ENCODE peak calls at places on chromosomes 3 and 15, in four cellular contexts. One of them, this sample, is unnamed.
A peak's percentile ranks its signal among the peaks of the same experiment; 100 is the strongest.

GRCh38 chr3:158792709-158793108 is 9.1 kb upstream of the MFSD1 start:
- DNase-seq in HCT116: no peak
- DNase-seq in K562: no peak
- DNase-seq in Panc1: no peak
- DNase-seq in this sample: no peak

GRCh38 chr15:39429898-39430357 is 151.0 kb upstream of the THBS1 start:
- DNase-seq in HCT116: no peak
- DNase-seq in K562: no peak
- DNase-seq in Panc1: no peak
- DNase-seq in this sample: peak; percentile 20

GRCh38 chr3:60017631-60018030 is 967.8 kb upstream of the CFAP20DC start:
- DNase-seq in HCT116: no peak
- DNase-seq in K562: no peak
- DNase-seq in Panc1: no peak
- DNase-seq in this sample: no peak

GRCh38 chr3:122389197-122389596 is 5.2 kb downstream of the FAM162A start:
- DNase-seq in HCT116: no peak
- DNase-seq in K562: no peak
- DNase-seq in Panc1: no peak
- DNase-seq in this sample: no peak

GRCh38 chr3:46664188-46664970 is 29.1 kb downstream of the ALS2CL start:
- DNase-seq in HCT116: no peak
- DNase-seq in K562: no peak
- DNase-seq in Panc1: no peak
- DNase-seq in this sample: no peak

GRCh38 chr15:90581771-90582471 is 52.2 kb downstream of the CRTC3 start:
- DNase-seq in HCT116: no peak
- DNase-seq in K562: no peak
- DNase-seq in Panc1: no peak
- DNase-seq in this sample: no peak

GRCh38 chr3:8560608-8561007 is 59.0 kb downstream of the LMCD1 start:
- DNase-seq in HCT116: no peak
- DNase-seq in K562: peak; percentile 38
- DNase-seq in Panc1: no peak
- DNase-seq in this sample: no peak

GRCh38 chr3:30984855-30985793 is 90.7 kb upstream of the GADL1 start:
- DNase-seq in HCT116: no peak
- DNase-seq in K562: no peak
- DNase-seq in Panc1: no peak
- DNase-seq in this sample: no peak

GRCh38 chr3:150268426-150269321 is 139.4 kb upstream of the TSC22D2 start:
- DNase-seq in HCT116: no peak
- DNase-seq in K562: peak; percentile 27
- DNase-seq in Panc1: peak; percentile 81
- DNase-seq in this sample: peak; percentile 55

GRCh38 chr15:85412956-85413854 is 32.8 kb downstream of the AKAP13 start:
- DNase-seq in HCT116: peak; percentile 88
- DNase-seq in K562: no peak
- DNase-seq in Panc1: peak; percentile 97
- DNase-seq in this sample: peak; percentile 90

GRCh38 chr3:14883226-14883625 is 64.2 kb upstream of the NR2C2 start:
- DNase-seq in HCT116: no peak
- DNase-seq in K562: no peak
- DNase-seq in Panc1: no peak
- DNase-seq in this sample: no peak

GRCh38 chr3:14877404-14877803 is 58.6 kb downstream of the FGD5 start:
- DNase-seq in HCT116: no peak
- DNase-seq in K562: no peak
- DNase-seq in Panc1: no peak
- DNase-seq in this sample: no peak

GRCh38 chr3:14876942-14877341 is 58.2 kb downstream of the FGD5 start:
- DNase-seq in HCT116: no peak
- DNase-seq in K562: no peak
- DNase-seq in Panc1: no peak
- DNase-seq in this sample: no peak

GRCh38 chr3:14879161-14879888 is 60.6 kb downstream of the FGD5 start:
- DNase-seq in HCT116: no peak
- DNase-seq in K562: no peak
- DNase-seq in Panc1: no peak
- DNase-seq in this sample: no peak

DNA sequence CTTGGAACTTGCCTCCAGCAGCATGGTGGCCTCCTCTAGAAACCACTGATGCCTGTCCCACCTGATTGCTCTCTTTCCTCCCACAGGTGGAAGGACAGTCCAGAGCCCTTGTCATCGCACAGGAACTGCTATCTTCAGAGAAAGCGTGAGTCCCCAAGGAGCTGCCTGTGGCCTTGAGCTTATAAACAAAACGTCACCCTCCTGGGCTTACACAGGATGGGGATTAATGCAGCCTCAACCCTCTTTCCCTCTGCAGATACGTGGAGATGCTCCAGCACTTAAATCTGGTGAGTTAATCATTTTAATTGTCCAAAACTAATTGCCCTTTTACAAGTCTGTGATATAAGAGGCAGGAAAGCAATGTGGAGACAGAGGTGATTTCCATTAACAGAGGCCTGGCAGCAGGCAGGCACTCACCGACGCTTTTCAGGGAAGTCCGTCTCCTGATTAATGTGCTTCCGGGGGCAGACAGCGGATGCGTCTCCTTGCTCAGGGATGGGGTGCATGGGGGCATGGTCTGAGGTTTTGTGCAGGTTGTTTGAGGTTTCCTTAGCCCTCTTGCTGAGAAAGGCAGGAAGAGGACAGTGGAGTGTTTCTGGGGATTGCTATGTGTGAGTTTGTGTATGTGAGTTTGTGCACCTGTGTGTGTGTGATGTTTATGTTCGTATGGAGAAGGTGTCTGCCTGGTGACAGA is 61.9 kb downstream of the FGD5 start:
- DNase-seq in HCT116: no peak
- DNase-seq in K562: no peak
- DNase-seq in Panc1: no peak
- DNase-seq in this sample: no peak
- TF ChIP-seq TCF7L2 in HCT116: no peak
- TF ChIP-seq TCF7L2 in K562: no peak
- TF ChIP-seq TCF7L2 in Panc1: no peak
- TF ChIP-seq TCF7L2 in this sample: no peak

GRCh38 chr15:30921781-30922371 is 18.2 kb downstream of the FAN1 start:
- DNase-seq in HCT116: no peak
- DNase-seq in K562: no peak
- DNase-seq in Panc1: no peak
- DNase-seq in this sample: no peak
- TF ChIP-seq TCF7L2 in HCT116: no peak
- TF ChIP-seq TCF7L2 in K562: no peak
- TF ChIP-seq TCF7L2 in Panc1: no peak
- TF ChIP-seq TCF7L2 in this sample: no peak

GRCh38 chr3:105062853-105063252 is 303.9 kb upstream of the ALCAM start:
- DNase-seq in HCT116: no peak
- DNase-seq in K562: no peak
- DNase-seq in Panc1: no peak
- DNase-seq in this sample: no peak

GRCh38 chr3:105067361-105067760 is 299.3 kb upstream of the ALCAM start:
- DNase-seq in HCT116: no peak
- DNase-seq in K562: no peak
- DNase-seq in Panc1: no peak
- DNase-seq in this sample: no peak

GRCh38 chr3:105066106-105066839 is 300.4 kb upstream of the ALCAM start:
- DNase-seq in HCT116: no peak
- DNase-seq in K562: no peak
- DNase-seq in Panc1: no peak
- DNase-seq in this sample: no peak
- TF ChIP-seq TCF7L2 in HCT116: no peak
- TF ChIP-seq TCF7L2 in K562: no peak
- TF ChIP-seq TCF7L2 in Panc1: no peak
- TF ChIP-seq TCF7L2 in this sample: no peak

GRCh38 chr3:171806200-171807128 is 3.8 kb downstream of the PLD1 start:
- DNase-seq in HCT116: no peak
- DNase-seq in K562: peak; percentile 77
- DNase-seq in Panc1: peak; percentile 79
- DNase-seq in this sample: peak; percentile 95
- TF ChIP-seq TCF7L2 in HCT116: no peak
- TF ChIP-seq TCF7L2 in K562: no peak
- TF ChIP-seq TCF7L2 in Panc1: peak; percentile 57
- TF ChIP-seq TCF7L2 in this sample: peak; percentile 54

GRCh38 chr3:52531636-52532516 is 1.8 kb downstream of the NT5DC2 start:
- DNase-seq in HCT116: no peak
- DNase-seq in K562: no peak
- DNase-seq in Panc1: no peak
- DNase-seq in this sample: no peak

GRCh38 chr3:52532517-52532837 is 1.2 kb downstream of the NT5DC2 start:
- DNase-seq in HCT116: no peak
- DNase-seq in K562: peak; percentile 89
- DNase-seq in Panc1: no peak
- DNase-seq in this sample: peak; percentile 69

GRCh38 chr3:52533623-52534280 is at the start of gene NT5DC2:
- DNase-seq in HCT116: no peak
- DNase-seq in K562: peak; percentile 79
- DNase-seq in Panc1: no peak
- DNase-seq in this sample: peak; percentile 46

GRCh38 chr3:52534281-52535183 is 875 bp upstream of the NT5DC2 start:
- DNase-seq in HCT116: no peak
- DNase-seq in K562: peak; percentile 77
- DNase-seq in Panc1: no peak
- DNase-seq in this sample: peak; percentile 75

GRCh38 chr3:52532838-52533622 is 627 bp downstream of the NT5DC2 start:
- DNase-seq in HCT116: no peak
- DNase-seq in K562: no peak
- DNase-seq in Panc1: no peak
- DNase-seq in this sample: no peak
- TF ChIP-seq TCF7L2 in HCT116: no peak
- TF ChIP-seq TCF7L2 in K562: no peak
- TF ChIP-seq TCF7L2 in Panc1: no peak
- TF ChIP-seq TCF7L2 in this sample: no peak

This sample was measured in HepG2.